ENCODE peak calls at places on chromosome 1, in ten cellular contexts. J is HCT116, Q is tibial nerve, U is heart left ventricle, G is IMR-90, P is body of pancreas, K is heart right ventricle, L is mucosa of descending colon, N is upper lobe of right lung, F is lung. Y is an unnamed sample.
A peak's percentile ranks its signal among the peaks of the same experiment; 100 is the strongest.

GRCh38 chr1:936865-937264 is 13.1 kb downstream of the SAMD11 start:
- DNase-seq in N (no peak), P (no peak), K (no peak), G (no peak), F (no peak), Q (no peak), L (no peak), J (no peak), U (no peak), Y (no peak)

GRCh38 chr1:212816567-212817278 is 25.0 kb downstream of the TATDN3 start:
- DNase-seq in G (peak; percentile 5), P (no peak), K (no peak), Q (no peak), J (no peak), L (no peak), U (no peak), F (no peak), N (no peak), Y (no peak)

GRCh38 chr1:234750922-234751595 is 141.1 kb upstream of the IRF2BP2 start:
- DNase-seq in P (peak; percentile 74), U (no peak), F (no peak), K (no peak), Q (no peak), G (no peak), L (no peak), N (no peak), J (no peak), Y (no peak)

GRCh38 chr1:115669002-115669673 is 27.4 kb downstream of the VANGL1 start:
- DNase-seq in K (no peak), P (no peak), F (no peak), G (peak; percentile 91), L (no peak), N (no peak), U (no peak), J (peak; percentile 69), Q (no peak), Y (no peak)

GRCh38 chr1:43495204-43495603 is 35.5 kb upstream of the PTPRF start:
- DNase-seq in L (no peak), P (no peak), Q (no peak), J (no peak), K (no peak), U (no peak), G (no peak), F (peak; percentile 66), N (peak; percentile 84), Y (no peak)

GRCh38 chr1:20569523-20570098 is 17.2 kb downstream of the FAM43B start:
- DNase-seq in J (no peak), K (no peak), L (no peak), F (no peak), G (no peak), U (no peak), Q (no peak), N (no peak), P (no peak), Y (no peak)

GRCh38 chr1:92411511-92411910 is 75.2 kb downstream of the GFI1 start:
- DNase-seq in P (no peak), J (no peak), K (no peak), Q (no peak), U (no peak), G (peak; percentile 78), L (peak; percentile 59), N (no peak), F (no peak), Y (no peak)

GRCh38 chr1:156502749-156503671 is 2.4 kb upstream of the MEF2D start:
- DNase-seq in N (peak; percentile 86), J (peak; percentile 94), F (peak; percentile 88), K (peak; percentile 93), G (peak; percentile 98), P (peak; percentile 59), L (peak; percentile 80), Q (no peak), U (peak; percentile 91), Y (peak; percentile 96)

GRCh38 chr1:44031051-44031899 is at the start of gene SLC6A9:
- DNase-seq in G (peak; percentile 81), J (no peak), P (peak; percentile 68), F (peak; percentile 78), K (peak; percentile 58), Q (no peak), U (peak; percentile 66), L (peak; percentile 59), N (peak; percentile 79), Y (peak; percentile 52)

GRCh38 chr1:39694026-39694425 is 2.8 kb upstream of the HPCAL4 start:
- DNase-seq in J (no peak), N (no peak), F (no peak), G (no peak), Q (no peak), P (no peak), U (no peak), L (no peak), K (no peak), Y (no peak)

GRCh38 chr1:229094476-229095311 is 176.2 kb upstream of the RAB4A start:
- DNase-seq in J (no peak), P (no peak), K (no peak), U (no peak), G (peak; percentile 7), N (no peak), F (no peak), L (no peak), Q (peak; percentile 28), Y (no peak)

GRCh38 chr1:223199094-223199647 is 56.1 kb upstream of the TLR5 start:
- DNase-seq in J (no peak), U (no peak), G (peak; percentile 6), F (no peak), L (no peak), Q (no peak), P (no peak), K (no peak), N (no peak), Y (no peak)

GRCh38 chr1:15948600-15949452 is 27.1 kb downstream of the ZBTB17 start:
- DNase-seq in G (peak; percentile 95), U (peak; percentile 80), J (no peak), L (peak; percentile 49), F (peak; percentile 89), N (peak; percentile 80), Q (peak; percentile 62), P (peak; percentile 41), K (peak; percentile 80), Y (peak; percentile 93)
- TF ChIP-seq CTCF in G (no peak), U (no peak), J (no peak), L (no peak), F (no peak), N (peak; percentile 11), Q (no peak), P (no peak), K (no peak), Y (no peak)

DNA sequence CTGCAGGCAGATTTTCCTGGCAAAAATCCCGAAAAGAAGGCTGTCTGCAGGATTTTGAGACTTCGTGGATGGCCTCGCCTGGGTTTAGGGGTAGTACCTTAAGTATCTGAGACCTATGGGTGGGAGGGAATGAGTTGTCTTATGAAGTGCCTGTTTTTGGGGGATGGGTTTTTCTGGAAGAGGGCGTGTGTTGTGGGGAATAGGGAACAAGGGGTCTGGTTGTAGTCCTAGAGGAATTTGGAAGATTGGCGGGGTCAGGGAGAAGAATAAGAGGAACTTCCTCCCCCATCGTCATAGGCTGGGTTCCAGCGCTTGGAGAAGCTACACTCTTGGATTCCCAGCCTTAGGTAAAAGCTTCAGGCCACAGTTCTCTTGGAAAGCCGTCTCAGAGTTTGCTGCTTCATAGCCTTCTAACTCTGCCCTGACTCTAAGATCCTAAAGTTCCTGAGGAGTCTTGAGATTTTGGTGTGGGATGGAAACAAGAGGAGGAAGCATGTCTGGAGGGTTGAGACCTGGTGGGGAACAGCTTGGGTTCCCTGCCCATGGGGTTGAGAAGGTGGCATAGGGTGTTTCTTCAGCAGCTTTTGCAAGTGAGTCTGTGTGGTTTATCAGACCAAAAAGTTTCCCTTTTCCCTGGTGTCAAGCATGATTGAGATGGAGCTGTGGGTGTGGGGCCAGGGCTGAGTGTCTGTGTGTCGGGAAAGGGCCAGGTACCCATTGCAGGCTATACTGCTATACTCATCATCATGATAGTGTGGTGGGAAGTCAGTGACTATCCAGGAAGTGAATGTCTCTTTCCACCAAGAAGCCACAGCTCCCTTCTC is 1.8 kb downstream of the VANGL2 start:
- DNase-seq in Q (no peak), G (no peak), U (no peak), J (no peak), N (no peak), K (no peak), P (no peak), F (no peak), L (no peak), Y (no peak)
- H3K4me1 ChIP-seq in Q (no peaks in the 10 kb centered on the region), G (no peaks in the 10 kb centered on the region), U (peaks cover 49% of the 10 kb centered on the region), J (peaks cover 4% of the 10 kb centered on the region), N (no peaks in the 10 kb centered on the region), K (peaks cover 4% of the 10 kb centered on the region), P (peaks cover 22% of the 10 kb centered on the region), F (peaks cover 3% of the 10 kb centered on the region), L (peaks cover 11% of the 10 kb centered on the region), Y (peaks cover 13% of the 10 kb centered on the region)

DNA sequence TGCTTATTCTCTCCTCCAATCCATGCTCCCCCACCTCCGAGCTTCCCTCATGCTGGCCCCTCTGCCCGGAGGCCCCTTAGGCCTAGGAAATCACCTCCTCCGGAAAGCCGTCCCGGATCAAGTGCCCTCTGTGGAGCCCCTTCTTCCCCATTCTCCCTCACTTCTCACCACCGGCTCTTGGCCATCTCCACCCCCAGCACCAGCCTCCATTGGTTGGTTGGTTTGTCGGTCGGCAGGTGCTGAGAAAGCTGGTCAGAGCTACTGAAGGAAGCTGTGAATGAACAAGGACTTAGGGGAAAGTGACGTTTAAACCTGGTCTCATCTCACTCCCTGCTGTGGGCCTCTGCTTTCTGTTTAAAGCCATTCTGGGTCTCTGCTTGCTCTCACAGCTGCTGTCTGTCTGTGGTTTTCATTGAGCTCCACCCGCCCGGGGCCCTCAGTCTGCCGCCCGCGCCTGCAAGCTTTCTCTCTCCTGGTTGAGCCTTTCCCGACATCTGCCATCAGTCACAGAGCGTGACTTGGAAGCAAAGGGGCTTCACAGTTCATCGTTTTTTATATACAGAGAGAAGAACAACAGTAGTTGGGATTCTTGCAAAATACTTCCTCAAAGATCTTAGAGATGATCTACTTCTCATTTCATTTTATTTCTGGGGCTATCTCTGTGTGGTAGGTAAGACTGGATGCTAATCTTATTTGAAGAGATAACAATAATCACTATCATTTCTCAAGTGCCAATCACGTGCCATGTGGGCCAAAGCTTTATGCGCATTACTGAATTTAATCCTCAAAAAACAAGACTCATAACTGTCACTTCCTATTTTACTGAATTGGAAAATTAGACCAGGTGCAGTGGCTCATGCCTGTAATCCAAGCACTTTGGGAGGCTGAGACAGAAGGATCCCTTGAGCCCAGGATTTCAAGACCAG is 122.0 kb downstream of the KCNN3 start:
- DNase-seq in P (no peak), N (no peak), U (peak; percentile 71), Q (no peak), K (no peak), G (no peak), J (no peak), F (no peak), L (peak; percentile 45), Y (no peak)
- H3K4me3 ChIP-seq in P (no peak overlapping the region), N (no peak overlapping the region), U (no peak overlapping the region), Q (no peak overlapping the region), K (no peak overlapping the region), G (no peak overlapping the region), J (no peak overlapping the region), F (no peak overlapping the region), L (no peak overlapping the region), Y (no peak overlapping the region)

GRCh38 chr1:211009944-211010343 is 124.0 kb downstream of the KCNH1 start:
- DNase-seq in G (no peak), N (no peak), U (no peak), K (no peak), J (no peak), F (no peak), Q (no peak), L (no peak), P (no peak), Y (no peak)

GRCh38 chr1:211013346-211014240 is 120.4 kb downstream of the KCNH1 start:
- DNase-seq in F (no peak), J (no peak), U (no peak), Q (no peak), G (peak; percentile 1), N (no peak), P (no peak), L (no peak), K (no peak), Y (no peak)

GRCh38 chr1:211007830-211008229 is 126.1 kb downstream of the KCNH1 start:
- DNase-seq in P (no peak), J (no peak), K (no peak), F (no peak), U (no peak), G (no peak), L (no peak), Q (no peak), N (no peak), Y (no peak)
- TF ChIP-seq CTCF in P (no peak), J (no peak), K (no peak), F (no peak), U (no peak), G (no peak), L (no peak), Q (no peak), N (no peak), Y (no peak)